ENCODE peak calls at places on chromosomes 12 and 14, in five cellular contexts. Y is mammary epithelial cell; H is CD8-positive, alpha-beta memory T cell; R is naive thymus-derived CD4-positive, alpha-beta T cell; E is testis. O is an unnamed sample.

GRCh38 chr12:54352891-54353874 is 11.1 kb downstream of the GPR84 start:
- DNase-seq in R (no peak), Y (no peak), H (no peak), E (no peak), O (no peak)

GRCh38 chr12:68359669-68360068 is 27.5 kb upstream of the MDM1 start:
- DNase-seq in E (no peak), R (no peak), Y (no peak), H (no peak), O (no peak)

GRCh38 chr14:68820999-68821683 is 28.3 kb upstream of the ZFP36L1 start:
- DNase-seq in E (no peak), H (no peak), Y (no peak), R (no peak), O (no peak)

GRCh38 chr12:68001486-68002466 is 12.5 kb downstream of the IFNG-AS1 start:
- DNase-seq in R (no peak), E (no peak), H (no peak), Y (no peak), O (no peak)

GRCh38 chr12:73656375-73656774 is 881.3 kb upstream of the ATXN7L3B start:
- DNase-seq in R (no peak), E (no peak), H (no peak), Y (no peak), O (no peak)

GRCh38 chr14:102005336-102005735 is 41.0 kb downstream of the DYNC1H1 start:
- DNase-seq in H (no peak), R (no peak), E (no peak), Y (no peak), O (no peak)

GRCh38 chr12:108616941-108617858 is 16.5 kb downstream of the SELPLG start:
- DNase-seq in H (peak; percentile 62), R (peak; percentile 51), E (no peak), Y (peak; percentile 72), O (no peak)

GRCh38 chr12:119593578-119594398 is at the start of gene TMEM233:
- DNase-seq in H (no peak), R (no peak), Y (no peak), E (no peak), O (no peak)

GRCh38 chr12:124655317-124656213 is 88.2 kb upstream of the NCOR2 start:
- DNase-seq in Y (no peak), H (no peak), R (no peak), E (peak; percentile 94), O (peak; percentile 61)

GRCh38 chr14:68978550-68978911 is 571 bp downstream of the ACTN1 start:
- DNase-seq in H (peak; percentile 62), R (peak; percentile 40), Y (peak; percentile 43), E (peak; percentile 48), O (peak; percentile 67)

GRCh38 chr14:94707494-94707893 is 62.4 kb downstream of the GSC start:
- DNase-seq in H (no peak), E (no peak), R (no peak), Y (no peak), O (no peak)

GRCh38 chr12:119598159-119598558 is 4.6 kb downstream of the TMEM233 start:
- DNase-seq in Y (no peak), H (no peak), E (no peak), R (no peak), O (no peak)

GRCh38 chr12:71438670-71439361 is 782 bp upstream of the LGR5 start:
- DNase-seq in E (no peak), H (no peak), R (no peak), Y (no peak), O (no peak)
- H3K27ac ChIP-seq in E (no peak overlapping the region), H (no peak overlapping the region), R (no peak overlapping the region), Y (no peak overlapping the region), O (no peak overlapping the region)

GRCh38 chr12:52645982-52646381 is 6.0 kb downstream of the KRT2 start:
- DNase-seq in E (no peak), R (no peak), Y (no peak), H (no peak), O (peak; percentile 21)
- H3K27ac ChIP-seq in E (no peak overlapping the region), R (peak overlapping the region; percentile 92), Y (no peak overlapping the region), H (peak overlapping the region; percentile 19), O (no peak overlapping the region)

GRCh38 chr12:109879332-109880048 is 851 bp downstream of the GLTP start:
- DNase-seq in R (no peak), Y (peak; percentile 17), H (no peak), E (no peak), O (no peak)
- H3K27ac ChIP-seq in R (peak overlapping the region; percentile 88), Y (peak overlapping the region; percentile 58), H (peak overlapping the region; percentile 85), E (no peak overlapping the region), O (peak overlapping the region; percentile 92)

GRCh38 chr12:113808095-113808951 is 157.8 kb downstream of the RBM19 start:
- DNase-seq in R (no peak), H (no peak), Y (no peak), E (no peak), O (no peak)

GRCh38 chr12:113815031-113815430 is 151.1 kb downstream of the RBM19 start:
- DNase-seq in Y (no peak), E (no peak), R (no peak), H (no peak), O (no peak)

GRCh38 chr12:113818278-113818677 is 147.8 kb downstream of the RBM19 start:
- DNase-seq in E (no peak), H (no peak), R (no peak), Y (no peak), O (no peak)

GRCh38 chr12:113812431-113813228 is 153.5 kb downstream of the RBM19 start:
- DNase-seq in E (no peak), R (no peak), H (no peak), Y (no peak), O (no peak)

GRCh38 chr12:113813229-113813541 is 152.9 kb downstream of the RBM19 start:
- DNase-seq in R (no peak), H (no peak), Y (no peak), E (no peak), O (no peak)
- H3K27ac ChIP-seq in R (no peak overlapping the region), H (no peak overlapping the region), Y (no peak overlapping the region), E (no peak overlapping the region), O (no peak overlapping the region)

DNA sequence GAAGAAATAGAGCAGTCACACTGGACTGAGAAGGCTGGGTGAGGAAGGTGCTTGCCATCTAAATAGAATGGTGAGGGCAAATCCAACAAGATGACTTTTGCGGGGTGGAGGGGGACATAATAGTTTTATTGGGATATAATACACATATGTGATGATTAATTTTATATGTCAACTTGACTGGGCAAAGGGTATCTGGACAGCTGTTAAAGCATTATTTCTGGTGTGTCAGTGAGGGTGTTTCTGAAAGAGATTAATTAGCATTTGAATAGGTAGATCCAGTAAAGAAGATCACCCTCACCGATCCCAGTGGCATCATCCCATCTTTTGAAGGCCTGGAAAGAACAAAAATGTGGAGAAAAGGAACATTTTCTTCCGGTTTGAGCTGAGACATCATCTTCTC is 283.4 kb downstream of the PCNX1 start:
- DNase-seq in Y (no peak), R (no peak), E (no peak), H (no peak), O (no peak)
- H3K27ac ChIP-seq in Y (no peak overlapping the region), R (no peak overlapping the region), E (no peak overlapping the region), H (no peak overlapping the region), O (no peak overlapping the region)

GRCh38 chr12:120726510-120726793 is 826 bp downstream of the ACADS start:
- DNase-seq in E (no peak), Y (no peak), H (no peak), R (no peak), O (no peak)

GRCh38 chr12:120726961-120727360 is 1.3 kb downstream of the ACADS start:
- DNase-seq in Y (no peak), H (no peak), R (no peak), E (no peak), O (no peak)

GRCh38 chr12:120724720-120725119 is 906 bp upstream of the ACADS start:
- DNase-seq in H (no peak), Y (no peak), R (no peak), E (no peak), O (no peak)

GRCh38 chr12:120725659-120726509 is at the start of gene ACADS:
- DNase-seq in Y (peak; percentile 74), E (peak; percentile 93), H (peak; percentile 87), R (peak; percentile 85), O (peak; percentile 90)

GRCh38 chr12:120725151-120725658 is 421 bp upstream of the ACADS start:
- DNase-seq in H (no peak), Y (no peak), R (no peak), E (no peak), O (no peak)
- H3K27ac ChIP-seq in H (peak overlapping the region; percentile 20), Y (no peak overlapping the region), R (peak overlapping the region; percentile 76), E (peak overlapping the region; percentile 68), O (peak overlapping the region; percentile 55)

GRCh38 chr14:76759589-76759988 is 1.7 kb upstream of the VASH1 start:
- DNase-seq in Y (no peak), R (no peak), H (no peak), E (peak; percentile 13), O (peak; percentile 22)

GRCh38 chr14:76760331-76761197 is 704 bp upstream of the VASH1 start:
- DNase-seq in E (peak; percentile 15), H (no peak), Y (no peak), R (no peak), O (peak; percentile 23)

GRCh38 chr14:76761849-76762616 is 765 bp downstream of the VASH1 start:
- DNase-seq in Y (no peak), R (no peak), E (no peak), H (no peak), O (peak; percentile 28)

GRCh38 chr14:76762617-76763361 is 1.5 kb downstream of the VASH1 start:
- DNase-seq in E (peak; percentile 61), R (no peak), H (no peak), Y (no peak), O (peak; percentile 28)

GRCh38 chr14:76761198-76761848 is at the start of gene VASH1:
- DNase-seq in R (peak; percentile 16), H (peak; percentile 26), Y (peak; percentile 60), E (peak; percentile 81), O (peak; percentile 44)
- H3K27ac ChIP-seq in R (no peak within 1 kb of the TSS), H (no peak within 1 kb of the TSS), Y (no peak within 1 kb of the TSS), E (peak within 1 kb of the TSS; percentile 72), O (peak within 1 kb of the TSS; percentile 85)

GRCh38 chr12:93229494-93230310 is 148.0 kb upstream of the NUDT4 start:
- DNase-seq in R (no peak), Y (peak; percentile 87), H (no peak), E (no peak), O (no peak)
- H3K27ac ChIP-seq in R (no peak overlapping the region), Y (peak overlapping the region; percentile 61), H (peak overlapping the region; percentile 52), E (no peak overlapping the region), O (no peak overlapping the region)